ENCODE peak calls at places on chromosomes 16 and 17, in ten cellular contexts. J, A, W, O, B, G, N, R, Q and Z are unnamed samples.

GRCh38 chr17:1793447-1793806 is 31.6 kb downstream of the SERPINF1 start:
- DNase-seq in A (no peak), R (no peak), N (no peak), O (no peak), G (no peak), J (no peak), B (no peak), Q (no peak), W (no peak), Z (no peak)

GRCh38 chr16:16163571-16163970 is 59.7 kb downstream of the ABCC6 start:
- DNase-seq in R (no peak), A (no peak), Q (no peak), J (no peak), N (no peak), O (no peak), B (no peak), W (no peak), G (no peak), Z (no peak)

GRCh38 chr17:41610965-41611640 is 1.5 kb downstream of the KRT16 start:
- DNase-seq in B (no peak), R (no peak), A (no peak), N (no peak), W (no peak), J (no peak), O (no peak), G (no peak), Q (no peak), Z (no peak)

GRCh38 chr17:64150237-64151015 is 20.5 kb upstream of the ERN1 start:
- DNase-seq in G (no peak), N (no peak), J (no peak), B (no peak), Q (peak), A (no peak), R (no peak), O (peak), W (no peak), Z (no peak)

GRCh38 chr16:81885976-81886586 is 107.0 kb downstream of the PLCG2 start:
- DNase-seq in O (no peak), A (no peak), J (peak), Q (no peak), G (no peak), W (peak), N (peak), B (no peak), R (no peak), Z (peak)

GRCh38 chr16:78122774-78123315 is 23.4 kb downstream of the WWOX start:
- DNase-seq in N (peak), A (no peak), J (peak), O (peak), G (no peak), W (peak), Q (no peak), R (no peak), B (no peak), Z (no peak)

GRCh38 chr17:75271955-75272847 is 1.2 kb upstream of the MIF4GD start:
- DNase-seq in O (peak), B (no peak), J (peak), A (no peak), Q (no peak), N (no peak), W (no peak), R (no peak), G (no peak), Z (no peak)

GRCh38 chr16:79902351-79902750 is 301.8 kb upstream of the MAF start:
- DNase-seq in N (no peak), B (no peak), O (no peak), Q (no peak), R (no peak), J (no peak), G (no peak), A (no peak), W (no peak), Z (no peak)

GRCh38 chr17:34820922-34821321 is 140.3 kb downstream of the CCT6B start:
- DNase-seq in A (no peak), G (no peak), J (no peak), N (no peak), W (no peak), B (no peak), R (no peak), Q (no peak), O (no peak), Z (no peak)

GRCh38 chr17:792277-792676 is 10.1 kb downstream of the MRM3 start:
- DNase-seq in A (no peak), R (no peak), O (no peak), G (no peak), W (no peak), J (peak), Q (no peak), N (no peak), B (no peak), Z (peak)

GRCh38 chr17:28929769-28930168 is 21.5 kb downstream of the PHF12 start:
- DNase-seq in B (no peak), O (no peak), W (no peak), J (no peak), Q (no peak), N (no peak), G (no peak), A (no peak), R (no peak), Z (no peak)

GRCh38 chr16:79628501-79628975 is 28.0 kb upstream of the MAF start:
- DNase-seq in J (no peak), N (no peak), Q (no peak), B (peak), O (no peak), G (no peak), A (no peak), R (no peak), W (peak), Z (no peak)

GRCh38 chr16:17238285-17239028 is 232.3 kb downstream of the XYLT1 start:
- DNase-seq in A (no peak), B (peak), J (no peak), R (no peak), O (no peak), Q (no peak), W (no peak), N (no peak), G (no peak), Z (no peak)

GRCh38 chr17:45101883-45102811 is 30.2 kb downstream of the PLCD3 start:
- DNase-seq in W (no peak), N (no peak), J (no peak), Q (no peak), A (no peak), G (no peak), R (no peak), B (no peak), O (no peak), Z (no peak)

GRCh38 chr16:12257926-12258561 is 281.5 kb downstream of the SNX29 start:
- DNase-seq in A (no peak), N (peak), Q (no peak), G (peak), B (no peak), R (peak), O (no peak), J (peak), W (peak), Z (no peak)

GRCh38 chr16:88086571-88087516 is 135.6 kb downstream of the BANP start:
- DNase-seq in W (peak), Q (no peak), R (no peak), G (no peak), O (no peak), A (no peak), J (no peak), N (no peak), B (no peak), Z (no peak)

GRCh38 chr17:29570521-29570920 is 2.0 kb downstream of the TP53I13 start:
- DNase-seq in A (no peak), J (no peak), O (no peak), W (no peak), R (peak), B (no peak), N (no peak), G (no peak), Q (no peak), Z (peak)

GRCh38 chr17:31494259-31495048 is 103.0 kb downstream of the RAB11FIP4 start:
- DNase-seq in J (no peak), G (no peak), W (no peak), R (peak), A (no peak), B (peak), O (no peak), Q (no peak), N (no peak), Z (no peak)

GRCh38 chr16:72739577-72739976 is 308.4 kb downstream of the ZFHX3 start:
- DNase-seq in Q (no peak), A (no peak), N (peak), W (peak), G (no peak), R (no peak), B (no peak), O (no peak), J (peak), Z (no peak)

GRCh38 chr16:19463468-19464315 is 46.0 kb downstream of the TMC5 start:
- DNase-seq in B (no peak), N (no peak), O (no peak), W (no peak), Q (no peak), G (peak), A (no peak), J (peak), R (no peak), Z (no peak)

GRCh38 chr17:56653877-56654276 is 60.4 kb downstream of the NOG start:
- DNase-seq in Q (peak), J (peak), R (no peak), B (peak), W (peak), G (peak), A (peak), O (no peak), N (peak), Z (peak)

GRCh38 chr16:69236319-69236718 is 49.4 kb downstream of the SNTB2 start:
- DNase-seq in Q (no peak), G (no peak), W (no peak), B (no peak), O (no peak), J (no peak), N (no peak), R (no peak), A (no peak), Z (no peak)

GRCh38 chr16:46763147-46763546 is 15.0 kb upstream of the MYLK3 start:
- DNase-seq in W (no peak), B (no peak), A (no peak), Q (no peak), R (no peak), O (peak), G (no peak), J (no peak), N (peak), Z (no peak)

GRCh38 chr17:59456428-59456827 is 109.0 kb upstream of the DHX40 start:
- DNase-seq in R (no peak), A (no peak), N (no peak), G (no peak), O (no peak), W (no peak), B (no peak), J (no peak), Q (no peak), Z (no peak)

GRCh38 chr16:7185689-7186088 is 147.0 kb upstream of the RBFOX1 start:
- DNase-seq in J (peak), R (no peak), N (no peak), Q (no peak), G (no peak), A (no peak), O (no peak), B (no peak), W (peak), Z (no peak)

GRCh38 chr16:31088459-31089183 is at the start of gene PRSS53:
- DNase-seq in J (no peak), O (no peak), G (no peak), A (no peak), W (no peak), B (no peak), R (no peak), N (no peak), Q (no peak), Z (no peak)

GRCh38 chr16:85471469-85472431 is 141.4 kb upstream of the GSE1 start:
- DNase-seq in B (no peak), J (no peak), O (no peak), N (no peak), W (peak), A (no peak), Q (peak), G (no peak), R (peak), Z (no peak)